ENCODE peak calls at places on chromosomes 2 and 18, in ten cellular contexts. Q is PC-9; I is DND-41; V is RWPE2; Y is IMR-90; K is CD4-positive, alpha-beta T cell; D is Peyer's patch; L is sigmoid colon; F is left lung; R is heart right ventricle. C is an unnamed sample. For H3K27me3, the result is how much of the 10 kb centered on the place peaks cover.

GRCh38 chr2:16785072-16785638 is 119.5 kb upstream of the CYRIA start:
- DNase-seq in Q (no peak), I (no peak), V (no peak), Y (no peak), K (no peak), D (no peak), L (no peak), F (no peak), R (no peak), C (no peak)

GRCh38 chr18:54877076-54877475 is 48.8 kb downstream of the RAB27B start:
- DNase-seq in Q (no peak), I (no peak), V (no peak), Y (peak), K (no peak), D (no peak), L (no peak), F (no peak), R (no peak), C (no peak)

GRCh38 chr2:150526006-150526405 is 38.5 kb upstream of the RND3 start:
- DNase-seq in Q (no peak), I (no peak), V (no peak), Y (no peak), K (no peak), D (no peak), L (no peak), F (no peak), R (no peak), C (no peak)

GRCh38 chr2:161138429-161138828 is 21.8 kb upstream of the TANK start:
- DNase-seq in Q (no peak), I (no peak), V (no peak), Y (no peak), K (peak), D (no peak), L (no peak), F (no peak), R (no peak), C (no peak)

GRCh38 chr2:317501-318424 is 29.9 kb upstream of the ALKAL2 start:
- DNase-seq in Q (no peak), I (no peak), V (no peak), Y (peak), K (no peak), D (no peak), L (no peak), F (no peak), R (no peak), C (peak)

GRCh38 chr2:188443207-188443606 is 151.5 kb downstream of the GULP1 start:
- DNase-seq in Q (no peak), I (no peak), V (no peak), Y (no peak), K (no peak), D (no peak), L (no peak), F (no peak), R (no peak), C (no peak)

GRCh38 chr2:24722141-24722790 is 70.9 kb downstream of the PTRHD1 start:
- DNase-seq in Q (no peak), I (no peak), V (no peak), Y (no peak), K (no peak), D (no peak), L (no peak), F (no peak), R (no peak), C (no peak)

GRCh38 chr2:227285741-227286140 is 39.3 kb upstream of the MFF start:
- DNase-seq in Q (no peak), I (no peak), V (no peak), Y (no peak), K (no peak), D (no peak), L (no peak), F (no peak), R (no peak), C (no peak)

GRCh38 chr2:26528186-26528585 is 50.3 kb upstream of the OTOF start:
- DNase-seq in Q (no peak), I (no peak), V (no peak), Y (no peak), K (no peak), D (no peak), L (peak), F (peak), R (no peak), C (no peak)

GRCh38 chr2:67877281-67877680 is 185.5 kb downstream of the C1D start:
- DNase-seq in Q (no peak), I (no peak), V (no peak), Y (no peak), K (no peak), D (no peak), L (no peak), F (no peak), R (no peak), C (no peak)

GRCh38 chr2:238412067-238412767 is 14.5 kb upstream of the ASB1 start:
- DNase-seq in Q (no peak), I (no peak), V (no peak), Y (no peak), K (no peak), D (no peak), L (no peak), F (no peak), R (no peak), C (no peak)

GRCh38 chr2:85308951-85309555 is 18.7 kb downstream of the TGOLN2 start:
- DNase-seq in Q (no peak), I (no peak), V (no peak), Y (peak), K (no peak), D (peak), L (peak), F (no peak), R (peak), C (no peak)

GRCh38 chr2:239928457-239929350 is 96.4 kb downstream of the NDUFA10 start:
- DNase-seq in Q (no peak), I (peak), V (peak), Y (no peak), K (no peak), D (peak), L (peak), F (peak), R (peak), C (no peak)

GRCh38 chr2:26846881-26847662 is 860 bp upstream of the DPYSL5 start:
- DNase-seq in Q (no peak), I (no peak), V (no peak), Y (no peak), K (no peak), D (no peak), L (no peak), F (no peak), R (no peak), C (no peak)

GRCh38 chr2:99422599-99422998 is 67.2 kb downstream of the REV1 start:
- DNase-seq in Q (no peak), I (no peak), V (no peak), Y (no peak), K (no peak), D (no peak), L (no peak), F (no peak), R (no peak), C (no peak)

GRCh38 chr2:183898641-183899040 is 699.7 kb upstream of the ZNF804A start:
- DNase-seq in Q (no peak), I (no peak), V (no peak), Y (no peak), K (no peak), D (no peak), L (no peak), F (no peak), R (no peak), C (no peak)

GRCh38 chr2:151363709-151364108 is 6.3 kb downstream of the TNFAIP6 start:
- DNase-seq in Q (no peak), I (no peak), V (no peak), Y (no peak), K (no peak), D (no peak), L (peak), F (peak), R (peak), C (no peak)

GRCh38 chr2:27955762-27956161 is 65.2 kb downstream of the BABAM2 start:
- DNase-seq in Q (no peak), I (no peak), V (no peak), Y (peak), K (no peak), D (no peak), L (no peak), F (no peak), R (no peak), C (no peak)

GRCh38 chr2:27954261-27954673 is 63.7 kb downstream of the BABAM2 start:
- DNase-seq in Q (no peak), I (no peak), V (no peak), Y (peak), K (no peak), D (no peak), L (no peak), F (no peak), R (no peak), C (no peak)

GRCh38 chr2:27953077-27953476 is 62.5 kb downstream of the BABAM2 start:
- DNase-seq in Q (no peak), I (no peak), V (no peak), Y (no peak), K (no peak), D (no peak), L (no peak), F (no peak), R (no peak), C (no peak)

GRCh38 chr2:27956895-27957294 is 66.4 kb downstream of the BABAM2 start:
- DNase-seq in Q (no peak), I (no peak), V (no peak), Y (peak), K (no peak), D (no peak), L (no peak), F (no peak), R (no peak), C (no peak)

GRCh38 chr2:27954771-27955384 is 64.3 kb downstream of the BABAM2 start:
- DNase-seq in Q (peak), I (peak), V (peak), Y (peak), K (no peak), D (no peak), L (peak), F (peak), R (peak), C (peak)
- H3K27ac ChIP-seq in Q (peak), I (peak), V (peak), Y (peak), K (no peak), D (peak), L (peak), F (peak), R (peak), C (no peak)

DNA sequence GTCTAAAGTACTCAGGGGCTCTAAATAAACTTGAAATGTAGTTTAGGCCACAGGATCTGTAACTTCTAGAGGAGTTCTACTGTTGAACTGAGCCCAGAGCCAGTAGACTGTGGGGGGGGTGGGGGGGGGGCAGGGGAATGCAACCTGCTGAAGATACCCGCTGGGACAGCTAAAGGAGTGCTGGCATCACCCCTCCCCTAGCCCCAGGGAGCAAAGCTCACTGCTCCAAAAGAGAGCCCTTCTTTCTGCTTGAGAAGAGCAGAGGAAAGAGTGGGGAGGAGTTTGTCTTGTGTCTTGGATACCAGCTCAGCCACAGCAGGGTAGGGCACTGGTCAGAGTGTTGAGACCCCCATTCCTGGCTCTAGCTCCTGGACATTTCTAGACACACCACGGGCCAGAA is 414.0 kb upstream of the KLHL29 start:
- DNase-seq in Q (no peak), I (no peak), V (no peak), Y (no peak), K (no peak), D (no peak), L (no peak), F (no peak), R (no peak), C (no peak)
- H3K27me3 ChIP-seq in Q (under half), I (under half), V (under half), Y (under half), K (under half), D (under half), L (under half), F (under half), R (under half), C (under half)

GRCh38 chr2:235343156-235343774 is 150.6 kb upstream of the AGAP1 start:
- DNase-seq in Q (no peak), I (no peak), V (no peak), Y (no peak), K (no peak), D (no peak), L (no peak), F (no peak), R (peak), C (no peak)
- H3K27ac ChIP-seq in Q (no peak), I (no peak), V (no peak), Y (no peak), K (no peak), D (peak), L (no peak), F (no peak), R (no peak), C (no peak)

DNA sequence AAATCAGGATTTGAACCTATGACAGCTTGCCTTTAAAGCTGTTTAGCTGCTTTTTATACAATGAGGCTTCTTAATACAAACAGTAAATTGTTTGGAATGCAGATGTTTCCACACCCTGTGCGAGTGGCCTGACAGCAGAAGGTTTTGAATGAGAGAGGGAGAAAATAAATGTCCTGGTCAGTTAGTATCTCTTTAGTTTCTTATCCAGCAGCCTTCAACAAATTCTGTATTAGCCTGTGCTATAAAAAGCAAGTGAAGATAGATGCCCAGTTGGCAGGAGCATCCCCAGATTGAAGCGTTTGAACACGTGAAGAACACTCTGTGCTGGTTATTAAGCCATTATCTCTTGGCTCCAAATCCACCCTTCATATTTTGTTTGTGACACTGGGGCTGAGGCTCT is 70.6 kb downstream of the CERS6 start:
- DNase-seq in Q (no peak), I (no peak), V (no peak), Y (no peak), K (no peak), D (no peak), L (peak), F (no peak), R (peak), C (peak)
- H3K27me3 ChIP-seq in Q (under half), I (under half), V (under half), Y (under half), K (under half), D (under half), L (under half), F (under half), R (under half), C (under half)

DNA sequence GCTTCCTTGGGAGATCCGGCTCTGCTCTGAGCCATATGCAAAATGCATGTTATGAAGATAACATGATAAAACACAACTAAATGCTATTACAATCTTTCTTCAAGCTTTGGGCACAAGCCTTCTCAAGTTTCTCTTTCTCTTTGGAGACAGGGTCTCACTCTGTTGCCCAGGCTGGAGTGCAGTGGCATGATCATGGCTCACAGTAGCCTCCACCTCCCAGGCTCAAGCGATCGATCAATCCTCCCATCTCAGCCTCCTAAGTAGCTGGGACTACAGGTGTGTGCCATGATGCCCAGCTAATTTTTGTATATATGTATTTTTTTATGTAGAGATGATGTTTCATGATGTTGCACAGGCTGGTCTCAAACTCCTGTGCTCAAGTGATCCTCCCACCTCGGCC is 107.7 kb upstream of the SP3 start:
- DNase-seq in Q (no peak), I (no peak), V (no peak), Y (no peak), K (no peak), D (no peak), L (no peak), F (no peak), R (no peak), C (no peak)
- H3K27ac ChIP-seq in Q (no peak), I (no peak), V (no peak), Y (no peak), K (no peak), D (no peak), L (no peak), F (no peak), R (no peak), C (no peak)

C was measured in cardiac muscle cell.